ENCODE peak calls at places on chromosomes 16 and 17, in seven cellular contexts. One of them, this sample, is unnamed.

GRCh38 chr16:89315791-89316581 is 98.5 kb downstream of the ZNF778 start:
- DNase-seq in uterus: peak
- DNase-seq in adrenal gland: peak
- DNase-seq in WERI-Rb-1: no peak
- DNase-seq in coronary artery: no peak
- DNase-seq in cardiac fibroblast: peak
- DNase-seq in AG10803: peak
- DNase-seq in this sample: peak

GRCh38 chr17:77863814-77864161 is 94.7 kb upstream of the TNRC6C start:
- DNase-seq in uterus: no peak
- DNase-seq in adrenal gland: no peak
- DNase-seq in WERI-Rb-1: no peak
- DNase-seq in coronary artery: no peak
- DNase-seq in cardiac fibroblast: peak
- DNase-seq in AG10803: peak
- DNase-seq in this sample: no peak

GRCh38 chr17:38604479-38605229 is 1.1 kb downstream of the SRCIN1 start:
- DNase-seq in uterus: no peak
- DNase-seq in adrenal gland: no peak
- DNase-seq in WERI-Rb-1: peak
- DNase-seq in coronary artery: no peak
- DNase-seq in cardiac fibroblast: no peak
- DNase-seq in AG10803: no peak
- DNase-seq in this sample: no peak

GRCh38 chr16:9447195-9447551 is 355.7 kb downstream of the HAPSTR1 start:
- DNase-seq in uterus: no peak
- DNase-seq in adrenal gland: peak
- DNase-seq in WERI-Rb-1: no peak
- DNase-seq in coronary artery: no peak
- DNase-seq in cardiac fibroblast: no peak
- DNase-seq in AG10803: no peak
- DNase-seq in this sample: no peak

GRCh38 chr17:5203908-5204294 is 12.2 kb upstream of the ZNF594 start:
- DNase-seq in uterus: no peak
- DNase-seq in adrenal gland: no peak
- DNase-seq in WERI-Rb-1: no peak
- DNase-seq in coronary artery: no peak
- DNase-seq in cardiac fibroblast: peak
- DNase-seq in AG10803: peak
- DNase-seq in this sample: peak

GRCh38 chr16:85057212-85057889 is 29.8 kb downstream of the KIAA0513 start:
- DNase-seq in uterus: no peak
- DNase-seq in adrenal gland: no peak
- DNase-seq in WERI-Rb-1: peak
- DNase-seq in coronary artery: no peak
- DNase-seq in cardiac fibroblast: no peak
- DNase-seq in AG10803: no peak
- DNase-seq in this sample: no peak

GRCh38 chr16:82138478-82139285 is 31.3 kb downstream of the MPHOSPH6 start:
- DNase-seq in uterus: no peak
- DNase-seq in adrenal gland: no peak
- DNase-seq in WERI-Rb-1: no peak
- DNase-seq in coronary artery: no peak
- DNase-seq in cardiac fibroblast: no peak
- DNase-seq in AG10803: no peak
- DNase-seq in this sample: no peak

GRCh38 chr16:57591086-57591869 is 37.2 kb upstream of the ADGRG1 start:
- DNase-seq in uterus: peak
- DNase-seq in adrenal gland: peak
- DNase-seq in WERI-Rb-1: peak
- DNase-seq in coronary artery: no peak
- DNase-seq in cardiac fibroblast: peak
- DNase-seq in AG10803: peak
- DNase-seq in this sample: peak

GRCh38 chr16:73066321-73066926 is 18.5 kb upstream of the ZFHX3 start:
- DNase-seq in uterus: no peak
- DNase-seq in adrenal gland: no peak
- DNase-seq in WERI-Rb-1: no peak
- DNase-seq in coronary artery: peak
- DNase-seq in cardiac fibroblast: no peak
- DNase-seq in AG10803: no peak
- DNase-seq in this sample: no peak

GRCh38 chr17:1554751-1555617 is 7.6 kb downstream of the PITPNA start:
- DNase-seq in uterus: no peak
- DNase-seq in adrenal gland: peak
- DNase-seq in WERI-Rb-1: peak
- DNase-seq in coronary artery: no peak
- DNase-seq in cardiac fibroblast: no peak
- DNase-seq in AG10803: no peak
- DNase-seq in this sample: no peak

GRCh38 chr17:66415366-66416206 is 113.2 kb downstream of the PRKCA start:
- DNase-seq in uterus: no peak
- DNase-seq in adrenal gland: no peak
- DNase-seq in WERI-Rb-1: no peak
- DNase-seq in coronary artery: no peak
- DNase-seq in cardiac fibroblast: no peak
- DNase-seq in AG10803: no peak
- DNase-seq in this sample: no peak

GRCh38 chr17:32915108-32915700 is 12.7 kb upstream of the TMEM98 start:
- DNase-seq in uterus: no peak
- DNase-seq in adrenal gland: no peak
- DNase-seq in WERI-Rb-1: no peak
- DNase-seq in coronary artery: no peak
- DNase-seq in cardiac fibroblast: no peak
- DNase-seq in AG10803: no peak
- DNase-seq in this sample: no peak

GRCh38 chr17:68562736-68563135 is 38.4 kb downstream of the FAM20A start:
- DNase-seq in uterus: no peak
- DNase-seq in adrenal gland: no peak
- DNase-seq in WERI-Rb-1: no peak
- DNase-seq in coronary artery: no peak
- DNase-seq in cardiac fibroblast: no peak
- DNase-seq in AG10803: peak
- DNase-seq in this sample: no peak

GRCh38 chr16:80725566-80726162 is 78.7 kb downstream of the CDYL2 start:
- DNase-seq in uterus: no peak
- DNase-seq in adrenal gland: no peak
- DNase-seq in WERI-Rb-1: no peak
- DNase-seq in coronary artery: no peak
- DNase-seq in cardiac fibroblast: no peak
- DNase-seq in AG10803: no peak
- DNase-seq in this sample: no peak

GRCh38 chr17:7444682-7445010 is 215 bp upstream of the CHRNB1 start:
- DNase-seq in uterus: no peak
- DNase-seq in adrenal gland: no peak
- DNase-seq in WERI-Rb-1: no peak
- DNase-seq in coronary artery: no peak
- DNase-seq in cardiac fibroblast: no peak
- DNase-seq in AG10803: no peak
- DNase-seq in this sample: no peak

GRCh38 chr17:60249517-60249826 is 99.7 kb downstream of the CA4 start:
- DNase-seq in uterus: no peak
- DNase-seq in adrenal gland: no peak
- DNase-seq in WERI-Rb-1: no peak
- DNase-seq in coronary artery: no peak
- DNase-seq in cardiac fibroblast: peak
- DNase-seq in AG10803: no peak
- DNase-seq in this sample: no peak

GRCh38 chr16:27671410-27671809 is 121.5 kb downstream of the KATNIP start:
- DNase-seq in uterus: no peak
- DNase-seq in adrenal gland: no peak
- DNase-seq in WERI-Rb-1: no peak
- DNase-seq in coronary artery: no peak
- DNase-seq in cardiac fibroblast: no peak
- DNase-seq in AG10803: no peak
- DNase-seq in this sample: no peak

GRCh38 chr16:30953511-30954124 is 3.9 kb upstream of the SETD1A start:
- DNase-seq in uterus: peak
- DNase-seq in adrenal gland: peak
- DNase-seq in WERI-Rb-1: peak
- DNase-seq in coronary artery: no peak
- DNase-seq in cardiac fibroblast: peak
- DNase-seq in AG10803: peak
- DNase-seq in this sample: peak

DNA sequence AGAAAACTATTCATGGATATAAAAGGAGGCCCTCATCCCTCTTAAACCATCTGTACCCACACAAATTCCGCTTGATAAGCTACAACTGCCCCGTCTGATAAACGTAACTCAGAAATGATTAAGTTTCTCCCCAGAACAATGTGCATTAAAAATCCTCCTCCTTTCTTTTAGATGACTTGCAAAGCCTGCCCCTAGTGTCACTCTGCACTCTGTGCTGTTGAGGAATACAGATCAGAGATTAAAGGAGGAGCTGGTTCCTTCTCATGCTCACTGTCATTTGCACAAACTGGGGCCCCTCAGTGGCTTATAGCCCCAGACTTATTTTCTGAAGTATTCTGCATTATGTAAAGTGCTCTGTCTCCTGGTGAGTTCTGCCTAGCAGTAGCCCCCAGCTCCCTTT is 33.3 kb downstream of the CDRT15 start:
- DNase-seq in uterus: no peak
- DNase-seq in adrenal gland: no peak
- DNase-seq in WERI-Rb-1: peak
- DNase-seq in coronary artery: no peak
- DNase-seq in cardiac fibroblast: peak
- DNase-seq in AG10803: no peak
- DNase-seq in this sample: peak
- TF ChIP-seq CTCF in uterus: no peak
- TF ChIP-seq CTCF in adrenal gland: no peak
- TF ChIP-seq CTCF in WERI-Rb-1: peak
- TF ChIP-seq CTCF in coronary artery: no peak
- TF ChIP-seq CTCF in cardiac fibroblast: peak
- TF ChIP-seq CTCF in AG10803: peak
- TF ChIP-seq CTCF in this sample: peak

GRCh38 chr17:17794382-17794781 is 42.4 kb downstream of the SREBF1 start:
- DNase-seq in uterus: no peak
- DNase-seq in adrenal gland: no peak
- DNase-seq in WERI-Rb-1: no peak
- DNase-seq in coronary artery: no peak
- DNase-seq in cardiac fibroblast: no peak
- DNase-seq in AG10803: no peak
- DNase-seq in this sample: no peak

GRCh38 chr17:17792551-17793377 is 44.0 kb downstream of the SREBF1 start:
- DNase-seq in uterus: peak
- DNase-seq in adrenal gland: no peak
- DNase-seq in WERI-Rb-1: peak
- DNase-seq in coronary artery: no peak
- DNase-seq in cardiac fibroblast: peak
- DNase-seq in AG10803: peak
- DNase-seq in this sample: no peak

GRCh38 chr17:17795296-17795695 is 41.5 kb downstream of the SREBF1 start:
- DNase-seq in uterus: no peak
- DNase-seq in adrenal gland: no peak
- DNase-seq in WERI-Rb-1: no peak
- DNase-seq in coronary artery: no peak
- DNase-seq in cardiac fibroblast: no peak
- DNase-seq in AG10803: no peak
- DNase-seq in this sample: no peak

GRCh38 chr17:17792143-17792550 is 44.6 kb downstream of the SREBF1 start:
- DNase-seq in uterus: no peak
- DNase-seq in adrenal gland: no peak
- DNase-seq in WERI-Rb-1: no peak
- DNase-seq in coronary artery: no peak
- DNase-seq in cardiac fibroblast: no peak
- DNase-seq in AG10803: no peak
- DNase-seq in this sample: no peak

DNA sequence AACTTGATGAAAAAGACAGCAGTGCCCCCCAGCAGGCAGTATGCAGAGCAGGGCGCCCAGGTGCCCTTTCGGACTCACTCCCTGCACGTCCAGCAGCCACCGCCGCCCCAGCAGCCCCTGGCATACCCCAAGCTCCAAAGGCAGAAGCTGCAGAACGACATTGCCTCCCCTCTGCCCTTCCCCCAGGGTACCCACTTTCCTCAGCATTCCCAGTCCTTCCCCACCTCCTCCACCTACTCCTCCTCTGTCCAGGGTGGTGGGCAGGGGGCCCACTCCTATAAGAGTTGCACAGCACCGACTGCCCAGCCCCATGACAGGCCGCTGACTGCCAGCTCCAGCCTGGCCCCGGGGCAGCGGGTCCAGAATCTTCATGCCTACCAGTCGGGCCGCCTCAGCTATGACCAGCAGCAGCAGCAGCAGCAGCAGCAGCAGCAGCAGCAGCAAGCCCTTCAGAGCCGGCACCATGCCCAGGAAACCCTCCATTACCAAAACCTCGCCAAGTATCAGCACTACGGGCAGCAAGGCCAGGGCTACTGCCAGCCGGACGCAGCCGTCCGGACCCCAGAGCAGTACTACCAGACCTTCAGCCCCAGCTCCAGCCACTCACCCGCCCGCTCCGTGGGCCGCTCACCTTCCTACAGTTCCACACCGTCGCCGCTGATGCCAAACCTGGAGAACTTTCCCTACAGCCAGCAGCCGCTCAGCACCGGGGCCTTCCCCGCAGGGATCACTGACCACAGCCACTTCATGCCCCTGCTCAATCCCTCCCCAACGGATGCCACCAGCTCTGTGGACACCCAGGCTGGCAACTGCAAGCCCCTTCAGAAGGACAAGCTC is 43.2 kb downstream of the SREBF1 start:
- DNase-seq in uterus: no peak
- DNase-seq in adrenal gland: no peak
- DNase-seq in WERI-Rb-1: no peak
- DNase-seq in coronary artery: no peak
- DNase-seq in cardiac fibroblast: no peak
- DNase-seq in AG10803: no peak
- DNase-seq in this sample: no peak
- H3K4me3 ChIP-seq in uterus: no peak
- H3K4me3 ChIP-seq in adrenal gland: no peak
- H3K4me3 ChIP-seq in WERI-Rb-1: no peak
- H3K4me3 ChIP-seq in coronary artery: no peak
- H3K4me3 ChIP-seq in cardiac fibroblast: no peak
- H3K4me3 ChIP-seq in AG10803: no peak
- H3K4me3 ChIP-seq in this sample: no peak

DNA sequence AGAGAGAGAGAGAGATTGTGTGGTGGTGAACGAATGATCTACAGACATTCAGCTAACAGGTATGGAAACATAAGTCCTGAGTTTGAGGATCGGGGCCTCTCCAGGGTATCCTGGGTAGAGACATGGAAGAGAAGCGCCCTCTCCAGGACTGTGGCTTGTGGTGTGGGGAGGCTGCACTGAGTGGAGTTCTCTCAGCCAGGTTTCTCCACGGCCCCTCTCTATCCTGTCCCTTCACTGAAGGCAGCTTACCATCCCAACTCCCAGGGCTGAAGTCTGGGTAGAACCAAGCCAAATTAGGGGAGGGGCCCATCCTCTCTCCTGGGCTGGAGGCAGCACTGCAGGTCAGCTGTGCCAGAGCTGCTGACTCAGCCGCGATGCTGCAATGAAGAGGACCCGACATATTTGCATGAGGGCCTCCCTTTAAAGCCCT is 6.2 kb downstream of the C1QL1 start:
- DNase-seq in uterus: no peak
- DNase-seq in adrenal gland: no peak
- DNase-seq in WERI-Rb-1: peak
- DNase-seq in coronary artery: no peak
- DNase-seq in cardiac fibroblast: peak
- DNase-seq in AG10803: no peak
- DNase-seq in this sample: no peak
- TF ChIP-seq CTCF in uterus: no peak
- TF ChIP-seq CTCF in adrenal gland: no peak
- TF ChIP-seq CTCF in WERI-Rb-1: peak
- TF ChIP-seq CTCF in coronary artery: no peak
- TF ChIP-seq CTCF in cardiac fibroblast: no peak
- TF ChIP-seq CTCF in AG10803: no peak
- TF ChIP-seq CTCF in this sample: peak

GRCh38 chr17:20925954-20926353 is 116.9 kb downstream of the USP22 start:
- DNase-seq in uterus: no peak
- DNase-seq in adrenal gland: no peak
- DNase-seq in WERI-Rb-1: no peak
- DNase-seq in coronary artery: no peak
- DNase-seq in cardiac fibroblast: no peak
- DNase-seq in AG10803: no peak
- DNase-seq in this sample: no peak
- H3K4me3 ChIP-seq in uterus: no peak
- H3K4me3 ChIP-seq in adrenal gland: no peak
- H3K4me3 ChIP-seq in WERI-Rb-1: no peak
- H3K4me3 ChIP-seq in coronary artery: peak
- H3K4me3 ChIP-seq in cardiac fibroblast: no peak
- H3K4me3 ChIP-seq in AG10803: no peak
- H3K4me3 ChIP-seq in this sample: no peak